ENCODE peak calls at places on chromosomes 12 and 14, in ten cellular contexts. S, V, X, Q, I, R, Y, N, G and P are unnamed samples.
A peak's percentile ranks its signal among the peaks of the same experiment; 100 is the strongest.

GRCh38 chr14:58731465-58732330 is 93.9 kb downstream of the DACT1 start:
- DNase-seq in X (peak; percentile 97), I (peak; percentile 9), N (peak; percentile 97), G (no peak), R (peak; percentile 100), S (peak; percentile 95), V (no peak), Q (no peak), Y (no peak), P (no peak)

GRCh38 chr14:38357557-38357956 is 101.7 kb upstream of the CLEC14A start:
- DNase-seq in G (no peak), R (peak; percentile 88), S (peak; percentile 91), X (peak; percentile 92), Y (no peak), Q (no peak), I (no peak), N (peak; percentile 95), V (no peak), P (no peak)

GRCh38 chr12:86774841-86775386 is 518.7 kb upstream of the MGAT4C start:
- DNase-seq in G (no peak), I (no peak), X (peak; percentile 8), S (peak; percentile 45), Q (no peak), N (peak; percentile 48), V (no peak), Y (no peak), R (peak; percentile 31), P (no peak)

GRCh38 chr12:1920436-1920835 is 2.0 kb upstream of the CACNA2D4 start:
- DNase-seq in N (no peak), Q (no peak), V (no peak), I (no peak), S (no peak), G (peak; percentile 39), R (no peak), Y (no peak), X (no peak), P (no peak)

GRCh38 chr14:33210304-33210703 is 271.6 kb downstream of the NPAS3 start:
- DNase-seq in X (peak; percentile 5), S (peak; percentile 41), Q (peak; percentile 58), G (no peak), I (no peak), N (peak; percentile 45), Y (no peak), R (peak; percentile 39), V (no peak), P (no peak)

GRCh38 chr12:9133243-9133938 is 17.7 kb upstream of the A2M start:
- DNase-seq in G (no peak), R (peak; percentile 23), S (no peak), X (no peak), V (no peak), I (no peak), Y (no peak), N (no peak), Q (no peak), P (no peak)

GRCh38 chr12:67446716-67447115 is 177.6 kb downstream of the CAND1 start:
- DNase-seq in R (no peak), Q (no peak), V (no peak), N (no peak), S (no peak), Y (no peak), I (no peak), G (no peak), X (no peak), P (no peak)

GRCh38 chr14:80323266-80323665 is 112.0 kb upstream of the DIO2 start:
- DNase-seq in V (no peak), X (no peak), Y (no peak), R (no peak), G (no peak), S (no peak), N (no peak), Q (no peak), I (no peak), P (no peak)

GRCh38 chr12:14689996-14690395 is 6.4 kb downstream of the GUCY2C start:
- DNase-seq in S (no peak), V (no peak), X (no peak), Q (no peak), Y (no peak), R (no peak), G (no peak), N (no peak), I (no peak), P (no peak)

GRCh38 chr12:106281056-106281782 is 21.3 kb upstream of the TCP11L2 start:
- DNase-seq in S (no peak), R (no peak), N (no peak), G (no peak), Y (no peak), X (no peak), V (no peak), Q (no peak), I (no peak), P (no peak)
- TF ChIP-seq CTCF in S (no peak), R (no peak), N (no peak), G (no peak), Y (no peak), X (no peak), V (no peak), Q (no peak), I (no peak), P (no peak)

DNA sequence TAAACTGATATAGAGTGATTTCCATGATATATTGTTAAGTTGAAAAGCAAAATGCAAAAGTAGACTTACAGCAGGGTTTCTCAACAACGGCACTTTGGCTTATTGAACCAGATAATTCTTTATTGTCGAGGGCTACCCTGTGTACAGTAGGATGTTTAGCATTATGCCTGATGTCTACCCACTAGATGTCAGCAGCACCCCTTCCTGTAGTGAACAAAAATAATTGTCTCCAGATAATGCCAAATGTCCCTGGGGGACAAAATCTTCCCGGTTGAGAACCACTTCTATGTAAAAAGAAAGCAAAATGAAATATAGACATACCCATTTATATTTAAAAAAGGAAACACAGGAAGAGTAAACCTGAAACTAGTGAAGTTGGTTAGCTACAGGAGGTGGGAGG is 32.4 kb downstream of the ABCD2 start:
- DNase-seq in S (no peak), G (no peak), R (peak; percentile 41), Y (no peak), X (peak; percentile 1), N (peak; percentile 29), I (no peak), Q (no peak), V (no peak), P (no peak)
- TF ChIP-seq CTCF in S (peak; percentile 42), G (no peak), R (peak; percentile 41), Y (no peak), X (peak; percentile 12), N (peak; percentile 28), I (no peak), Q (peak; percentile 32), V (no peak), P (no peak)

GRCh38 chr12:7092229-7092985 is at the start of gene C1R:
- DNase-seq in X (peak; percentile 89), S (peak; percentile 96), G (peak; percentile 92), I (peak; percentile 65), V (peak; percentile 77), Q (peak; percentile 69), R (peak; percentile 92), N (peak; percentile 95), Y (peak; percentile 76), P (no peak)
- TF ChIP-seq CTCF in X (peak; percentile 91), S (peak; percentile 94), G (peak; percentile 92), I (peak; percentile 85), V (peak; percentile 90), Q (peak; percentile 88), R (peak; percentile 84), N (peak; percentile 86), Y (peak; percentile 79), P (peak; percentile 90)

GRCh38 chr14:66758031-66758613 is 250.2 kb downstream of the GPHN start:
- DNase-seq in S (no peak), Q (peak; percentile 31), G (no peak), X (no peak), N (no peak), R (no peak), Y (no peak), I (peak; percentile 29), V (no peak), P (no peak)
- TF ChIP-seq CTCF in S (no peak), Q (peak; percentile 52), G (no peak), X (no peak), N (peak; percentile 7), R (no peak), Y (no peak), I (no peak), V (no peak), P (no peak)